ENCODE peak calls at places on chromosomes 7 and 10, in six cellular contexts. One of them, this sample, is unnamed.

GRCh38 chr10:48450811-48451466 is 144.5 kb downstream of the MAPK8 start:
- DNase-seq in HCT116: no peak
- DNase-seq in colonic mucosa: no peak
- DNase-seq in fibroblast of lung: no peak
- DNase-seq in tibial artery: peak; percentile 60
- DNase-seq in right lobe of liver: no peak
- DNase-seq in this sample: no peak

GRCh38 chr10:131669838-131670237 is 231.0 kb upstream of the PPP2R2D start:
- DNase-seq in fibroblast of lung: no peak
- DNase-seq in colonic mucosa: no peak
- DNase-seq in right lobe of liver: no peak
- DNase-seq in tibial artery: no peak
- DNase-seq in HCT116: no peak
- DNase-seq in this sample: no peak

GRCh38 chr7:548401-548800 is 28.8 kb upstream of the PDGFA start:
- DNase-seq in HCT116: no peak
- DNase-seq in tibial artery: no peak
- DNase-seq in right lobe of liver: no peak
- DNase-seq in fibroblast of lung: no peak
- DNase-seq in colonic mucosa: no peak
- DNase-seq in this sample: no peak

GRCh38 chr7:11540271-11540761 is 291.7 kb downstream of the THSD7A start:
- DNase-seq in fibroblast of lung: peak; percentile 23
- DNase-seq in colonic mucosa: no peak
- DNase-seq in HCT116: peak; percentile 18
- DNase-seq in right lobe of liver: no peak
- DNase-seq in tibial artery: no peak
- DNase-seq in this sample: no peak

GRCh38 chr7:84336303-84336702 is 141.7 kb upstream of the SEMA3A start:
- DNase-seq in fibroblast of lung: peak; percentile 62
- DNase-seq in tibial artery: no peak
- DNase-seq in right lobe of liver: no peak
- DNase-seq in colonic mucosa: no peak
- DNase-seq in HCT116: no peak
- DNase-seq in this sample: no peak

GRCh38 chr10:84076540-84077195 is 62.6 kb upstream of the GHITM start:
- DNase-seq in tibial artery: no peak
- DNase-seq in HCT116: no peak
- DNase-seq in colonic mucosa: no peak
- DNase-seq in right lobe of liver: no peak
- DNase-seq in fibroblast of lung: no peak
- DNase-seq in this sample: no peak

GRCh38 chr7:42790196-42790595 is 121.7 kb downstream of the C7orf25 start:
- DNase-seq in fibroblast of lung: peak; percentile 57
- DNase-seq in right lobe of liver: no peak
- DNase-seq in tibial artery: no peak
- DNase-seq in HCT116: no peak
- DNase-seq in colonic mucosa: no peak
- DNase-seq in this sample: no peak

GRCh38 chr10:103072276-103072675 is 120.8 kb downstream of the NT5C2 start:
- DNase-seq in right lobe of liver: no peak
- DNase-seq in HCT116: no peak
- DNase-seq in colonic mucosa: no peak
- DNase-seq in fibroblast of lung: no peak
- DNase-seq in tibial artery: no peak
- DNase-seq in this sample: no peak

GRCh38 chr10:48187713-48188541 is 86.6 kb downstream of the FRMPD2 start:
- DNase-seq in tibial artery: no peak
- DNase-seq in fibroblast of lung: no peak
- DNase-seq in HCT116: no peak
- DNase-seq in right lobe of liver: no peak
- DNase-seq in colonic mucosa: no peak
- DNase-seq in this sample: no peak

GRCh38 chr7:64574481-64575159 is 11.7 kb upstream of the ZNF680 start:
- DNase-seq in colonic mucosa: peak; percentile 22
- DNase-seq in HCT116: no peak
- DNase-seq in right lobe of liver: no peak
- DNase-seq in fibroblast of lung: peak; percentile 76
- DNase-seq in tibial artery: no peak
- DNase-seq in this sample: no peak

GRCh38 chr7:27314111-27314510 is 71.5 kb downstream of the EVX1 start:
- DNase-seq in right lobe of liver: no peak
- DNase-seq in colonic mucosa: no peak
- DNase-seq in fibroblast of lung: no peak
- DNase-seq in HCT116: no peak
- DNase-seq in tibial artery: no peak
- DNase-seq in this sample: no peak

GRCh38 chr10:3995302-3996210 is 210.5 kb upstream of the KLF6 start:
- DNase-seq in colonic mucosa: no peak
- DNase-seq in right lobe of liver: no peak
- DNase-seq in tibial artery: no peak
- DNase-seq in HCT116: no peak
- DNase-seq in fibroblast of lung: peak; percentile 51
- DNase-seq in this sample: no peak

GRCh38 chr7:139153832-139154231 is 44.3 kb upstream of the ZC3HAV1 start:
- DNase-seq in colonic mucosa: no peak
- DNase-seq in tibial artery: no peak
- DNase-seq in right lobe of liver: no peak
- DNase-seq in HCT116: no peak
- DNase-seq in fibroblast of lung: peak; percentile 31
- DNase-seq in this sample: no peak

GRCh38 chr7:20575758-20576135 is 39.7 kb upstream of the ABCB5 start:
- DNase-seq in HCT116: no peak
- DNase-seq in right lobe of liver: no peak
- DNase-seq in colonic mucosa: no peak
- DNase-seq in fibroblast of lung: no peak
- DNase-seq in tibial artery: no peak
- DNase-seq in this sample: no peak

GRCh38 chr7:83655951-83656556 is 7.1 kb upstream of the SEMA3E start:
- DNase-seq in HCT116: peak; percentile 50
- DNase-seq in colonic mucosa: peak; percentile 36
- DNase-seq in tibial artery: no peak
- DNase-seq in right lobe of liver: no peak
- DNase-seq in fibroblast of lung: peak; percentile 78
- DNase-seq in this sample: no peak

GRCh38 chr10:113665806-113666354 is 2.0 kb upstream of the NRAP start:
- DNase-seq in colonic mucosa: no peak
- DNase-seq in right lobe of liver: no peak
- DNase-seq in tibial artery: no peak
- DNase-seq in HCT116: no peak
- DNase-seq in fibroblast of lung: peak; percentile 66
- DNase-seq in this sample: no peak

GRCh38 chr10:78817361-78817760 is 251.4 kb upstream of the ZMIZ1 start:
- DNase-seq in colonic mucosa: no peak
- DNase-seq in right lobe of liver: no peak
- DNase-seq in HCT116: no peak
- DNase-seq in tibial artery: no peak
- DNase-seq in fibroblast of lung: peak; percentile 51
- DNase-seq in this sample: no peak

GRCh38 chr7:132450188-132450587 is 126.1 kb downstream of the PLXNA4 start:
- DNase-seq in colonic mucosa: no peak
- DNase-seq in HCT116: no peak
- DNase-seq in tibial artery: no peak
- DNase-seq in right lobe of liver: no peak
- DNase-seq in fibroblast of lung: no peak
- DNase-seq in this sample: no peak

GRCh38 chr10:102024799-102025198 is 31.2 kb downstream of the ARMH3 start:
- DNase-seq in tibial artery: no peak
- DNase-seq in HCT116: no peak
- DNase-seq in right lobe of liver: no peak
- DNase-seq in colonic mucosa: no peak
- DNase-seq in fibroblast of lung: no peak
- DNase-seq in this sample: no peak

GRCh38 chr10:17062493-17063487 is 66.8 kb downstream of the CUBN start:
- DNase-seq in right lobe of liver: no peak
- DNase-seq in tibial artery: peak; percentile 82
- DNase-seq in fibroblast of lung: peak; percentile 85
- DNase-seq in HCT116: peak; percentile 86
- DNase-seq in colonic mucosa: no peak
- DNase-seq in this sample: no peak

DNA sequence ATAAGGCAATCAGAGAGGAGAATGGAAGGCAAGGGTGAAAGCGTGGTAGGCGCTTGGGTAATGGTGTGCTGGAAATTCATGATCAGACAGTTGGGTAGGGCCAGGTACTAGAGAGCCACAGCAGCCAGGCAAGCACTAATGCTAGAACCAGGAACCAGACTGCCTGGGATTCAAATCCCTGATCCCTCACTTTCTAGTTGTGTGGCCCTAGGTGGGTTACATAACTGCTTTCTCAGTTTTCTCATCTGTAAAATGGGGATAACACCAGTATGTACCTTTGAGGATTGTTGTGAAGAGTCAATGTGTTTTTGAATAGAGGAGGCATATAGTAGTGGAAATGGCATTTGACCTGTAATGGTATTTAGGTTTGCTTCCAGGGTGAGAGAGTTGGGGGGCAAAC is 225.9 kb downstream of the LRMDA start:
- DNase-seq in tibial artery: no peak
- DNase-seq in HCT116: no peak
- DNase-seq in fibroblast of lung: no peak
- DNase-seq in colonic mucosa: no peak
- DNase-seq in right lobe of liver: no peak
- DNase-seq in this sample: no peak
- H3K27me3 ChIP-seq in tibial artery: no peaks in the 10 kb centered on the region
- H3K27me3 ChIP-seq in HCT116: peaks cover 5% of the 10 kb centered on the region
- H3K27me3 ChIP-seq in fibroblast of lung: peaks cover 6% of the 10 kb centered on the region
- H3K27me3 ChIP-seq in colonic mucosa: no peaks in the 10 kb centered on the region
- H3K27me3 ChIP-seq in right lobe of liver: no peaks in the 10 kb centered on the region
- H3K27me3 ChIP-seq in this sample: no peaks in the 10 kb centered on the region

DNA sequence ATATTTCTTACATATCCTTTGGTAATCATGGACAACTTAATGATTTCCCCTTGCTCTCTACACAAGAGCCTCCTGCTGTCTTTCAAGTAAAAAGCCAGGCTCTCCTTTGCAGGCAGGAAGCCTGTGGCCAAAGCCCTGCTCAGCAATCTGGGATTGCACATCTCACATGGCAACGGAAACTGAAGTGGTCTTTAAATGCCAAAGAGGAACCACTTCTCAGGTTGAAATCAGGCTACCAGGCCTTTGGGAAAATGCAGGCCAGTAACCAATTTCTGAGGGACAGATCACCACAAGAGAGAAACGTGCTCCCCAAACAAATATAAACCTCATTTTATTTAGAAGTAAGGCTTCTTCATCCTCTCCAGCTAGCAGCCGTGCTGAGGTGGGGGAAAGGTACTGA is 86.6 kb upstream of the IKZF1 start:
- DNase-seq in right lobe of liver: no peak
- DNase-seq in colonic mucosa: no peak
- DNase-seq in tibial artery: no peak
- DNase-seq in fibroblast of lung: no peak
- DNase-seq in HCT116: no peak
- DNase-seq in this sample: no peak
- H3K27me3 ChIP-seq in right lobe of liver: no peaks in the 10 kb centered on the region
- H3K27me3 ChIP-seq in colonic mucosa: no peaks in the 10 kb centered on the region
- H3K27me3 ChIP-seq in tibial artery: no peaks in the 10 kb centered on the region
- H3K27me3 ChIP-seq in fibroblast of lung: no peaks in the 10 kb centered on the region
- H3K27me3 ChIP-seq in HCT116: no peaks in the 10 kb centered on the region
- H3K27me3 ChIP-seq in this sample: no peaks in the 10 kb centered on the region

GRCh38 chr7:155798673-155799439 is 13.4 kb downstream of the SHH start:
- DNase-seq in tibial artery: no peak
- DNase-seq in fibroblast of lung: no peak
- DNase-seq in colonic mucosa: no peak
- DNase-seq in HCT116: no peak
- DNase-seq in right lobe of liver: peak; percentile 8
- DNase-seq in this sample: no peak

GRCh38 chr7:155799514-155799913 is 12.7 kb downstream of the SHH start:
- DNase-seq in HCT116: no peak
- DNase-seq in colonic mucosa: no peak
- DNase-seq in fibroblast of lung: peak; percentile 36
- DNase-seq in tibial artery: no peak
- DNase-seq in right lobe of liver: peak; percentile 20
- DNase-seq in this sample: no peak

GRCh38 chr7:155802291-155802690 is 10.0 kb downstream of the SHH start:
- DNase-seq in fibroblast of lung: no peak
- DNase-seq in HCT116: no peak
- DNase-seq in tibial artery: no peak
- DNase-seq in colonic mucosa: no peak
- DNase-seq in right lobe of liver: no peak
- DNase-seq in this sample: no peak

GRCh38 chr7:155800741-155801267 is 11.5 kb downstream of the SHH start:
- DNase-seq in fibroblast of lung: no peak
- DNase-seq in colonic mucosa: no peak
- DNase-seq in tibial artery: no peak
- DNase-seq in right lobe of liver: peak; percentile 30
- DNase-seq in HCT116: no peak
- DNase-seq in this sample: no peak

DNA sequence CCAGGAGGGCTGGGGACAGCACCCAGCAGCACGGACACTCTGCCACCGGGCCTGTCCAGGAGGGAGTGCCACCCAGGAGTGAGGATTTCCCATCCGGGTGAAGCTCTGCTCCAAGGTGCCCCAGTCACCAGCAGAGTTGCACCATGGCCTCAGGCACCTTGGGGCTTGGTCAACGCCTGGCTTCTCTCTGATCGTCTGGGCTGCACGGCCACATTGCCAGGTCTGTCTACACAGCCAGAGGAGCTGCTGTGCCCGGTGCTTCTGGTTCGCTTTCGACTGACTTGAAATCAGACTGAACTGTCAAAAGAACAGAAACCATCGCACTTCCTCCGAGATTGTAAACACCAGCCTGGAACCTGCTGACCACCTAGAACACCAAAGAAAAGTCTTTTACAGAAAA is 12.0 kb downstream of the SHH start:
- DNase-seq in right lobe of liver: peak; percentile 17
- DNase-seq in fibroblast of lung: no peak
- DNase-seq in colonic mucosa: no peak
- DNase-seq in tibial artery: no peak
- DNase-seq in HCT116: no peak
- DNase-seq in this sample: no peak
- H3K27me3 ChIP-seq in right lobe of liver: no peaks in the 10 kb centered on the region
- H3K27me3 ChIP-seq in fibroblast of lung: peaks cover 28% of the 10 kb centered on the region
- H3K27me3 ChIP-seq in colonic mucosa: peaks cover 14% of the 10 kb centered on the region
- H3K27me3 ChIP-seq in tibial artery: no peaks in the 10 kb centered on the region
- H3K27me3 ChIP-seq in HCT116: no peaks in the 10 kb centered on the region
- H3K27me3 ChIP-seq in this sample: peaks cover 6% of the 10 kb centered on the region

DNA sequence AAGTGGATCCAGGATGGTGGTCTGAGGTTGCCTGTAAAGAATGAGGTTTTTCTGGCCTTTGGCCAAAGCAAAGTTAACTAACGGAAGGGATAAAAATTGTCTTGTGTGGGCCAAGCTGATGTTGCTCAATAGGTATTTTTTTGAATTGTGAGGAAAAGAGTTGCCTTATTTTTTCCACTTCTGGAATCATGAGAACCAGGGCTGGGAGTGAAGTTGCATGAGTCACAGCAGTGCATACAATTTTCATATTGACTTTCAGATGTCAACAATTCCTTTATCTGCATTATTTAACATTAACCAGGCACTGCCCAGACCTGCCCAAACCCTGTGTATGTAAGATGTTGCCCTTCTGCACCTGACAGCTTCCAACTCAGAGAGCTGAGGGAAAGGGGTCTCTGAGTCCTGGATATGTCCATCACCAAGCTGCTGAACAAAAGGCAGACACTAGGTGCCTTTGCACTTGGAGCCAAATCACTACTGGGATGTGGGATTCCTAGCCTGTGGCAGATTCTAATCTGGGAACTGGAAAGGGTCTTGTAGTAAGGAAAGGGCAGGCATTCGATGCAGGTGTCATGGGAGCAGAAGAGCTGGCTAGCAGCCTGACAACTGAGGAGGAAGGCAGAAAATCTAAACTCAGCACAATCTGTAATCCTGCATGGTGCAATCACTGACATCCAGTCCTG is 52.3 kb upstream of the SLC35B4 start:
- DNase-seq in tibial artery: no peak
- DNase-seq in fibroblast of lung: peak; percentile 74
- DNase-seq in HCT116: no peak
- DNase-seq in right lobe of liver: peak; percentile 28
- DNase-seq in colonic mucosa: peak; percentile 49
- DNase-seq in this sample: no peak
- H3K27me3 ChIP-seq in tibial artery: no peaks in the 10 kb centered on the region
- H3K27me3 ChIP-seq in fibroblast of lung: no peaks in the 10 kb centered on the region
- H3K27me3 ChIP-seq in HCT116: no peaks in the 10 kb centered on the region
- H3K27me3 ChIP-seq in right lobe of liver: no peaks in the 10 kb centered on the region
- H3K27me3 ChIP-seq in colonic mucosa: no peaks in the 10 kb centered on the region
- H3K27me3 ChIP-seq in this sample: no peaks in the 10 kb centered on the region

This sample was measured in esophagus squamous epithelium.